ENCODE peak calls at places on chromosomes 6 and 20, in ten cellular contexts. P is kidney, O is psoas muscle, T is cardiac fibroblast, C is body of pancreas, Y is transverse colon, A is thoracic aorta, E is adrenal gland, R is RWPE1, K is BE2C. N is an unnamed sample.

GRCh38 chr20:13029687-13030510 is 21.1 kb downstream of the SPTLC3 start:
- DNase-seq in P (no peak), O (no peak), T (peak), C (peak), Y (peak), A (peak), E (peak), R (peak), K (no peak), N (no peak)

GRCh38 chr6:110310861-110311446 is 47.2 kb downstream of the METTL24 start:
- DNase-seq in P (no peak), O (no peak), T (no peak), C (no peak), Y (no peak), A (no peak), E (no peak), R (no peak), K (no peak), N (no peak)

GRCh38 chr20:61933951-61934715 is 131.5 kb downstream of the TAF4 start:
- DNase-seq in P (peak), O (peak), T (no peak), C (peak), Y (no peak), A (no peak), E (peak), R (no peak), K (peak), N (no peak)

GRCh38 chr6:35491558-35492541 is 5.0 kb downstream of the TEAD3 start:
- DNase-seq in P (no peak), O (no peak), T (no peak), C (no peak), Y (no peak), A (no peak), E (no peak), R (no peak), K (no peak), N (no peak)

GRCh38 chr6:107435798-107436197 is 23.6 kb downstream of the PDSS2 start:
- DNase-seq in P (no peak), O (no peak), T (peak), C (no peak), Y (no peak), A (no peak), E (no peak), R (no peak), K (no peak), N (no peak)

GRCh38 chr6:113734886-113735481 is 122.2 kb upstream of the MARCKS start:
- DNase-seq in P (no peak), O (no peak), T (peak), C (no peak), Y (no peak), A (no peak), E (no peak), R (no peak), K (no peak), N (no peak)

GRCh38 chr6:100479180-100480035 is 14.7 kb upstream of the SIM1 start:
- DNase-seq in P (no peak), O (no peak), T (peak), C (no peak), Y (no peak), A (no peak), E (no peak), R (no peak), K (no peak), N (no peak)

GRCh38 chr20:44384423-44385027 is 29.0 kb downstream of the HNF4A start:
- DNase-seq in P (no peak), O (peak), T (peak), C (peak), Y (peak), A (peak), E (peak), R (peak), K (peak), N (peak)

GRCh38 chr20:3927486-3928291 is 38.5 kb downstream of the PANK2 start:
- DNase-seq in P (peak), O (no peak), T (peak), C (no peak), Y (no peak), A (no peak), E (peak), R (no peak), K (no peak), N (no peak)

GRCh38 chr6:133746417-133746770 is 142.5 kb upstream of the TCF21 start:
- DNase-seq in P (no peak), O (no peak), T (no peak), C (no peak), Y (no peak), A (no peak), E (no peak), R (no peak), K (no peak), N (no peak)

GRCh38 chr6:5031150-5031549 is 27.3 kb upstream of the RPP40 start:
- DNase-seq in P (no peak), O (no peak), T (no peak), C (no peak), Y (no peak), A (no peak), E (no peak), R (no peak), K (no peak), N (no peak)

GRCh38 chr6:5034736-5035135 is 30.9 kb upstream of the RPP40 start:
- DNase-seq in P (no peak), O (no peak), T (no peak), C (no peak), Y (no peak), A (no peak), E (no peak), R (no peak), K (no peak), N (no peak)

GRCh38 chr6:5030596-5031136 is 26.8 kb upstream of the RPP40 start:
- DNase-seq in P (peak), O (peak), T (peak), C (peak), Y (peak), A (peak), E (peak), R (peak), K (peak), N (peak)

GRCh38 chr6:5034328-5034727 is 30.5 kb upstream of the RPP40 start:
- DNase-seq in P (no peak), O (no peak), T (no peak), C (no peak), Y (no peak), A (no peak), E (no peak), R (no peak), K (no peak), N (no peak)

DNA sequence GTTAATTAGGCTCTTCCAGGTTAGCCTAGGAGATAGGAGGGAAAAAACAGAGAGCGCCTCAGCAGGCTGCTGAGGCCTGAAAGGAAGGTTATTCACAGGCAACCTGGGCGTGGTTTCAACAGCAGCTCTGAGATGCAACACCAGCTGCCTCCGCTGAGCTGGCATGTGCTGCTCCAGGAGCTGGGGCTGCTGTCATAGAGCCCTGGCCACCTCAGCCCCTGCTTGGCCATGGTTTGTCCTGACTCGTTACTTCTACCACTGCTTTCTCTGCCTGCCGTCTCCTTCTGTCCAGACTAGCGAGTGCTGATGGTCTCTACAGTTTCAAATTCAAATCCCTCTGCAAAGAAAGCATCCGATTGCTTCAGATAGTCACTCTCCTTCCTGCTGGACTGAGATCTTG is 32.5 kb upstream of the RPP40 start:
- DNase-seq in P (no peak), O (no peak), T (peak), C (no peak), Y (peak), A (no peak), E (no peak), R (peak), K (peak), N (no peak)
- TF ChIP-seq CTCF in P (no peak), O (no peak), T (no peak), C (no peak), Y (no peak), A (no peak), E (no peak), R (no peak), K (no peak), N (no peak)

GRCh38 chr6:129994410-129994809 is 24.0 kb upstream of the L3MBTL3 start:
- DNase-seq in P (no peak), O (no peak), T (no peak), C (no peak), Y (no peak), A (no peak), E (no peak), R (no peak), K (no peak), N (no peak)
- TF ChIP-seq CTCF in P (no peak), O (no peak), T (no peak), C (no peak), Y (no peak), A (no peak), E (no peak), R (no peak), K (no peak), N (no peak)

GRCh38 chr20:8964944-8965562 is 103.8 kb upstream of the PLCB4 start:
- DNase-seq in P (no peak), O (no peak), T (no peak), C (no peak), Y (no peak), A (no peak), E (peak), R (no peak), K (no peak), N (no peak)

GRCh38 chr20:8971669-8972316 is 97.1 kb upstream of the PLCB4 start:
- DNase-seq in P (no peak), O (no peak), T (no peak), C (no peak), Y (no peak), A (no peak), E (no peak), R (no peak), K (no peak), N (no peak)

GRCh38 chr20:8972963-8973362 is 95.9 kb upstream of the PLCB4 start:
- DNase-seq in P (no peak), O (no peak), T (no peak), C (no peak), Y (no peak), A (no peak), E (no peak), R (no peak), K (no peak), N (no peak)

GRCh38 chr20:8967641-8968245 is 101.1 kb upstream of the PLCB4 start:
- DNase-seq in P (no peak), O (no peak), T (no peak), C (no peak), Y (no peak), A (no peak), E (no peak), R (no peak), K (no peak), N (no peak)

DNA sequence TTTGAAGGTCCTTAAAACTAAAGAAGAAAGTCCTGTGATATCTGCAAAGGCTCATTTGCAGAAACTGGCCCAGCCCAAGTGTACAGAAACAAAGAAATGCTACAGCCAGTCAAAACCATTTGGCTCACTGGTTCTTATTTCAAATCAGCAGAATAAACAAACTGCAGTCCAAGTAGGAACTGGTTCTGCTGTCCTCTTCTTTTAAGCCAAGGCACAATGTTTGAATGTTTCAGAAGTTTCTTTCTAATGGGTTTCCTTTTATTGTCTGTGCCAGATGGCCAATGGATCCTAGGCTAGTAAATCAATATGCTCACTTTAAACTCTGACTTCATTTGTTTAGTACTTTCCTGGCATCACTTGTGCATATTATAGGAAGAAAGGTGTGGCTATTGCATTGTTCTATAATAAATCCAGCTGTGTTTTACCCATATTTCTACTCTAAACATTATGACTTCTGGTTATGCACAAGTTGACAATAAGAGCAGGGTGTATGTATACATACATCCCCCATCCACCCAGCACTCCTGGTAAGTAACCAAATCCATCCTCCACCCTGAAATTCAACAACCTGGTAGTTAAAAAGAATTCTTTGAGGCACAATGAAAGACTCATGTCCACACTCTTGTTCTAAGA is 99.7 kb upstream of the PLCB4 start:
- DNase-seq in P (no peak), O (no peak), T (no peak), C (no peak), Y (no peak), A (no peak), E (no peak), R (no peak), K (no peak), N (no peak)
- TF ChIP-seq CTCF in P (no peak), O (no peak), T (no peak), C (no peak), Y (no peak), A (no peak), E (no peak), R (no peak), K (no peak), N (no peak)

DNA sequence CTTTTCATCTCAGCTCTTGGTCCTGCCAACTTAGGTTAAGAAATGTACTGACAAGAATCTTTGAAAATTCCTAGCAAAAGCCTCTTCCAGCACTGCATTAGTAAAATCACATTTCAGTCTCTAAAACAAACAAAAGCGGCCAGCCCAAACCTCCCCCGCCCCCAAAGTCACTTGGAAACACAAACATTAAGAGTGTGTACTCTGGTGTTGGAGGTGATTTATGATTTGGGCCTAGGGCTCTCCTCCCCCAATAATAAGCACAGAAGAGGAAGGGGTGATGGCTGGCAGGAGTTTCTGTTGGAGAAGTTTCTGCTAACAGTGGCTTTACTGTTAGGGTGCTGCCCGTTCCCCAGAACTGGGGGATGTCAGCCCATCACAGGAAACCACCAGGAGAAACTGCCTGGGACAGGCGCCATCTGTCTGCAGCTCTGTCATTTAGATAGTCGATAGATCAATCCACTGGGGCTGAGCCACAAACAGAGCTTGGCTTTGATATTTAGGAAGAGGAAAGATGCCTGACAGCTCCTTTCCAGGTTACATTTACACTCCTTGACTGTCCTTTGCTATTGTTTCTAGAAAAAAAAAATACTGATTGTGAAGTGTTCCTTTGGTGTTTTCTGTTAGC is 199.5 kb downstream of the CD83 start:
- DNase-seq in P (no peak), O (no peak), T (no peak), C (no peak), Y (no peak), A (no peak), E (no peak), R (no peak), K (no peak), N (no peak)
- TF ChIP-seq CTCF in P (no peak), O (no peak), T (no peak), C (peak), Y (no peak), A (no peak), E (no peak), R (no peak), K (peak), N (no peak)

GRCh38 chr6:54647301-54647664 is 199.3 kb upstream of the FAM83B start:
- DNase-seq in P (no peak), O (no peak), T (peak), C (no peak), Y (no peak), A (no peak), E (no peak), R (no peak), K (no peak), N (no peak)
- TF ChIP-seq CTCF in P (no peak), O (no peak), T (no peak), C (no peak), Y (no peak), A (no peak), E (no peak), R (no peak), K (no peak), N (no peak)

GRCh38 chr6:2855061-2855519 is 13.4 kb upstream of the SERPINB1 start:
- DNase-seq in P (no peak), O (no peak), T (peak), C (no peak), Y (no peak), A (no peak), E (no peak), R (no peak), K (no peak), N (peak)

GRCh38 chr6:2854394-2854982 is 12.8 kb upstream of the SERPINB1 start:
- DNase-seq in P (no peak), O (no peak), T (peak), C (no peak), Y (no peak), A (no peak), E (peak), R (no peak), K (no peak), N (peak)

GRCh38 chr6:2852514-2852855 is 10.8 kb upstream of the SERPINB1 start:
- DNase-seq in P (no peak), O (no peak), T (no peak), C (no peak), Y (no peak), A (no peak), E (no peak), R (no peak), K (no peak), N (no peak)

GRCh38 chr6:2852921-2853322 is 11.3 kb upstream of the SERPINB1 start:
- DNase-seq in P (no peak), O (no peak), T (no peak), C (no peak), Y (no peak), A (no peak), E (no peak), R (no peak), K (no peak), N (no peak)

DNA sequence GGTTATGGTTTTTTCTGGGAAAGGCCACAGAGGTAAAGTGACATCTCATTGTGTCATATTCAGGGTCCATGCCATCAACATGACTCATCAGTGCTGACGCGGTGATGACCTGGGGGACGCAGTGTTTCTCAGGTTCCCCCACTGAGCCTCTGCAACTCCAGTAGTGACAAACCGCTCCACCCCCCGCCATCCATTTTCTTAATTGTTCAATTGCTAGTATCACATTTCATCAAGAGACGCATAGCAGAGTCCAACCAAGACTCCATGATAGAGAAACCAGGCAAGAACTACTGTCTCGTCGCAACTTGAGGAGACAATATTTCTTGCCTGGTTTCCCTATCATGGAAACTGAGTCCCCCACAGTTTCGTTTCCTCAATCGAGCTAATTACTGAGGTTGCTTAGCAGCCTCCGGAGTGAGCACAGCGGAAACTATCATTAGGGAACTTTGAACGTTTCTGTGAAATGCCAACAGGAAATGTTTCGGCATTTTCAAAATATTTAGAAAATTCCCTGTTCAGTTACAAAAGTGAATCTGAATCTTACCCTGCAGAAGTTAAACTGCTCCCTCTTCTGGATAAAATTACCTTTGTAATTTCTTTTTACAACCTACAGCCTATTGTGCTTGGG is 12.2 kb upstream of the SERPINB1 start:
- DNase-seq in P (peak), O (no peak), T (peak), C (peak), Y (peak), A (no peak), E (peak), R (peak), K (no peak), N (peak)
- TF ChIP-seq CTCF in P (peak), O (peak), T (peak), C (peak), Y (peak), A (peak), E (peak), R (peak), K (no peak), N (peak)